ENCODE peak calls at places on chromosomes 5 and 9, in ten cellular contexts. P is heart right ventricle, V is IMR-90, L is mammary epithelial cell, W is heart left ventricle, A is upper lobe of right lung, Q is AG04449, F is adrenal gland, X is suprapubic skin, N is A549. K is an unnamed sample.

GRCh38 chr5:141121563-141121962 is at the start of gene PCDHB4:
- DNase-seq in P (no peak), V (no peak), L (peak), W (no peak), A (peak), Q (no peak), F (no peak), X (no peak), N (peak), K (no peak)

GRCh38 chr9:137115394-137116026 is 977 bp upstream of the DPP7 start:
- DNase-seq in P (no peak), V (no peak), L (no peak), W (no peak), A (no peak), Q (no peak), F (no peak), X (peak), N (peak), K (no peak)

GRCh38 chr5:177035982-177036381 is 13.5 kb downstream of the ZNF346 start:
- DNase-seq in P (no peak), V (no peak), L (no peak), W (no peak), A (no peak), Q (no peak), F (no peak), X (no peak), N (no peak), K (no peak)

GRCh38 chr5:37840036-37840909 is at the start of gene GDNF:
- DNase-seq in P (peak), V (peak), L (peak), W (peak), A (peak), Q (no peak), F (no peak), X (peak), N (peak), K (peak)

GRCh38 chr5:73448451-73449136 is at the start of gene FOXD1:
- DNase-seq in P (peak), V (peak), L (peak), W (peak), A (peak), Q (peak), F (peak), X (peak), N (peak), K (peak)

GRCh38 chr5:74201334-74202081 is 439.0 kb downstream of the ENC1 start:
- DNase-seq in P (peak), V (peak), L (peak), W (peak), A (no peak), Q (no peak), F (peak), X (no peak), N (no peak), K (peak)

GRCh38 chr9:12141422-12141821 is 551.8 kb upstream of the TYRP1 start:
- DNase-seq in P (no peak), V (no peak), L (no peak), W (no peak), A (no peak), Q (no peak), F (no peak), X (no peak), N (no peak), K (no peak)

GRCh38 chr5:8340739-8341344 is 471.9 kb downstream of the MTRR start:
- DNase-seq in P (no peak), V (peak), L (peak), W (no peak), A (no peak), Q (no peak), F (no peak), X (no peak), N (peak), K (peak)

GRCh38 chr9:31137850-31138160 is 1246.6 kb upstream of the ACO1 start:
- DNase-seq in P (no peak), V (no peak), L (peak), W (no peak), A (no peak), Q (no peak), F (no peak), X (no peak), N (no peak), K (no peak)

GRCh38 chr5:78271766-78272165 is 22.7 kb downstream of the AP3B1 start:
- DNase-seq in P (no peak), V (no peak), L (no peak), W (no peak), A (no peak), Q (no peak), F (no peak), X (no peak), N (no peak), K (no peak)

GRCh38 chr9:92764988-92765936 is 629 bp upstream of the BICD2 start:
- DNase-seq in P (peak), V (peak), L (peak), W (peak), A (peak), Q (peak), F (peak), X (peak), N (peak), K (peak)

GRCh38 chr5:158285771-158286170 is 426.8 kb upstream of the CLINT1 start:
- DNase-seq in P (no peak), V (no peak), L (no peak), W (no peak), A (no peak), Q (no peak), F (no peak), X (no peak), N (no peak), K (no peak)

GRCh38 chr9:33179298-33179697 is 12.2 kb upstream of the B4GALT1 start:
- DNase-seq in P (no peak), V (no peak), L (no peak), W (no peak), A (no peak), Q (no peak), F (no peak), X (no peak), N (no peak), K (no peak)

GRCh38 chr5:9782806-9783560 is 152.8 kb upstream of the TAS2R1 start:
- DNase-seq in P (no peak), V (peak), L (no peak), W (no peak), A (no peak), Q (no peak), F (no peak), X (no peak), N (no peak), K (peak)

GRCh38 chr5:10588779-10589447 is 25.0 kb downstream of the ANKRD33B start:
- DNase-seq in P (no peak), V (no peak), L (no peak), W (no peak), A (no peak), Q (no peak), F (peak), X (no peak), N (no peak), K (no peak)

GRCh38 chr5:40614923-40615585 is 64.7 kb upstream of the PTGER4 start:
- DNase-seq in P (no peak), V (no peak), L (no peak), W (no peak), A (no peak), Q (no peak), F (no peak), X (no peak), N (no peak), K (no peak)

GRCh38 chr9:107251756-107252322 is 31.2 kb upstream of the RAD23B start:
- DNase-seq in P (no peak), V (peak), L (peak), W (peak), A (no peak), Q (peak), F (no peak), X (no peak), N (peak), K (peak)

DNA sequence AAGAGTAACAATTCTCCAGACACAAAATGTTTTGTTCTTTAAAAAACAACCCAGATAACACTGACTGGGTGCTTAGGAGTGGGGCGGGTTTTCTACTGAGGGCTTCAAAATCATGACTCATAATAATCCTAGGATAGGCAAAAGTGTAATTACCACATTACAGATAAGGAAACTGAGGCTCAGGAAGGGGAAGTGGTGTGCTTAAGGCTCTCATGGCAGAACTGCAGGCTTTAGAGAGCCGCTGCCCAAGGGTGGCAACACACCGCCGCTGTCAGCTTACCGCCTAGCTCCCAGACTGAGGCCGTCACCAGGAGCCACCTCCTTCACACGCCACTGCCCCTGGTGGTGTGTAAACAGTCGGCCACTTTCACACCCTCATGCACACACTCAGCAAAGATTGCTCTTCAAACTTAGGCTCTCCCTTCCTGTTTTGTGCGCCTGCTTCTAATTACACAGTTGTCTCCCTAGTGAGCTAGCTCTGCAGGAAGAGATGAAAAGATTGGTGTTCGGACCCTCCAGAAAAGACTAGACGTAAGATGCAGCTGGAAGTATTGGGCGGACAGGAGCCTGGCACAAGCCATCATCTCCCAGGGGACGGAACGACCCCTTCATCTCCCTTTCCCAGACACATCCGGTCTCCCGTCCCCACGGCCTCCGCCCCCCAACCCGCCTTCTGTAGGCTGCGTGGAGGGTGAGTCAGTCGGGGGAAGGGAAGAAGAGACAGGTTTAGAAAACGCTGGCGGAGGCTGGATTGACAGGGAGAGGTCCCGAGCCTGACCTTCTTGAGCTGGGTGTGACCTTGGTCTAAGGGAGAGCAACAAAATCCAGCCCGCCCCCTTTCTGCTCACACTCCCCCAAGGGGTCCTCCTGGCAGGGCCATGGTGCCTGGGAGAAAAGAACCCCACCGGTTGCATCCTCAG is 162.7 kb downstream of the SYK start:
- DNase-seq in P (no peak), V (no peak), L (no peak), W (no peak), A (peak), Q (no peak), F (no peak), X (no peak), N (peak), K (peak)
- TF ChIP-seq CTCF in P (peak), V (no peak), L (no peak), W (no peak), A (peak), Q (peak), F (no peak), X (no peak), N (no peak), K (peak)

DNA sequence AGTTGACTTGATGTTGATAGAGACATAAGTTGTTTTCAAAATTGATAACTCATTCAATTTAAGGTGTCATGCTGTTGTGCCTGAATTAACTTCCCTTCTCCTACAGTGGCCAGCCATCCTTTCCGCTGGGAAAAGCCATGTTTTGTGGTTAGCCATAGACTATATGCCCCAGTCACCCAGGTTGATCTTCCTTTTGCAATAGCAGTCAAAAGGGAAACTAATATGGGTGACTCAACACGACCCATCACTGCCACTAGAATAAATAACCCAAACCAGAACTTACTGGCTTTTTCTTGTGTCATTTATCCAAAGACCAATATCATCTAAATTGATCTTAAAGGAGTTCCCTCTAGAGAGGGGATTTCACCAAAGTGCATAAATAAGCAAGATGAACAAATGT is 87.4 kb downstream of the PTCD2 start:
- DNase-seq in P (no peak), V (peak), L (peak), W (no peak), A (no peak), Q (no peak), F (no peak), X (no peak), N (no peak), K (peak)
- H3K4me3 ChIP-seq in P (no peak), V (no peak), L (no peak), W (no peak), A (no peak), Q (no peak), F (no peak), X (no peak), N (no peak), K (no peak)

GRCh38 chr5:101728933-101729332 is 567.2 kb downstream of the SLCO4C1 start:
- DNase-seq in P (no peak), V (no peak), L (no peak), W (no peak), A (no peak), Q (no peak), F (no peak), X (no peak), N (peak), K (no peak)
- TF ChIP-seq CTCF in P (no peak), V (no peak), L (no peak), W (no peak), A (no peak), Q (no peak), F (no peak), X (no peak), N (no peak), K (no peak)

GRCh38 chr9:35729700-35730485 is 2.1 kb downstream of the TLN1 start:
- DNase-seq in P (peak), V (peak), L (peak), W (peak), A (peak), Q (peak), F (peak), X (no peak), N (peak), K (peak)
- H3K4me3 ChIP-seq in P (peak), V (peak), L (peak), W (peak), A (peak), Q (peak), F (no peak), X (peak), N (peak), K (peak)

GRCh38 chr5:127909078-127909477 is 174.5 kb upstream of the SLC12A2 start:
- DNase-seq in P (no peak), V (peak), L (peak), W (no peak), A (no peak), Q (no peak), F (no peak), X (no peak), N (peak), K (peak)
- TF ChIP-seq CTCF in P (peak), V (peak), L (peak), W (no peak), A (peak), Q (peak), F (no peak), X (no peak), N (peak), K (peak)

DNA sequence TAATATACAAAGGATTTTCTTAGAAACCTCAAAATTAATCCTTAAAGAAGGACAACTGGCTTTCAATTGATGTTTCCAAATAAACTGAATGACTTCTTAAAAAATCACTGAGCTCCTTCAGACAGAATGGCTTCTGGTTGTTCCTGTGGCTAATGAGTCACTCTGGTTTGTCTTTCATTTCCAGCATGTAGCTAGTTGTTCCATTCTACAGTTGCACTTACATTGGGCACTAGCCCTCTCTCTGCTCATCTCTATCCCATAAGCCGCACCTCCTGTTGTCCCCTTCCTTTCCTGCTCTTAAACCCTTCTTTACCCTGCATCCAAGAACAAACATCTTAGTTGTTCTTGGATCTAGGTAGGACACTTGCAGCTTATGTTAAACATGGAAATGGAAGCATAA is 235.3 kb upstream of the HAPLN1 start:
- DNase-seq in P (no peak), V (peak), L (peak), W (no peak), A (no peak), Q (no peak), F (no peak), X (no peak), N (no peak), K (peak)
- H3K4me3 ChIP-seq in P (no peak), V (no peak), L (no peak), W (no peak), A (no peak), Q (no peak), F (no peak), X (no peak), N (no peak), K (no peak)

K was measured in cardiac fibroblast.